ENCODE peak calls at places on chromosomes 4 and X, in four cellular contexts. N, K, Q and D are unnamed samples.

GRCh38 chr4:107837298-107837697 is 12.6 kb downstream of the SGMS2 start:
- DNase-seq in N (no peak), K (peak; percentile 56), Q (no peak), D (no peak)

GRCh38 chr4:109441858-109442480 is 8.4 kb downstream of the SEC24B start:
- DNase-seq in N (no peak), K (no peak), Q (no peak), D (no peak)

GRCh38 chr4:112519689-112520597 is 4.0 kb upstream of the NEUROG2 start:
- DNase-seq in N (no peak), K (no peak), Q (no peak), D (no peak)

GRCh38 chrX:63115196-63115595 is 235.9 kb downstream of the SPIN4 start:
- DNase-seq in N (no peak), K (no peak), Q (no peak), D (no peak)

GRCh38 chrX:154918060-154918483 is 31.9 kb downstream of the F8A1 start:
- DNase-seq in N (no peak), K (peak; percentile 32), Q (peak; percentile 30), D (no peak)

GRCh38 chr4:183919173-183919572 is 14.1 kb downstream of the STOX2 start:
- DNase-seq in N (no peak), K (no peak), Q (no peak), D (no peak)

GRCh38 chr4:70564033-70564432 is 28.0 kb upstream of the AMBN start:
- DNase-seq in N (no peak), K (no peak), Q (no peak), D (no peak)

GRCh38 chr4:113636877-113637276 is 124.7 kb downstream of the CAMK2D start:
- DNase-seq in N (no peak), K (no peak), Q (peak; percentile 21), D (no peak)

GRCh38 chr4:21664355-21664754 is 284.2 kb downstream of the KCNIP4 start:
- DNase-seq in N (no peak), K (no peak), Q (no peak), D (no peak)

GRCh38 chr4:185003596-185004351 is 14.5 kb upstream of the HELT start:
- DNase-seq in N (no peak), K (no peak), Q (no peak), D (no peak)

GRCh38 chr4:171857302-171858005 is 44.2 kb downstream of the GALNTL6 start:
- DNase-seq in N (no peak), K (no peak), Q (no peak), D (no peak)

GRCh38 chr4:75172551-75172950 is 239.6 kb downstream of the PARM1 start:
- DNase-seq in N (no peak), K (no peak), Q (no peak), D (no peak)

GRCh38 chr4:10598829-10599228 is 85.7 kb downstream of the CLNK start:
- DNase-seq in N (no peak), K (no peak), Q (no peak), D (no peak)

GRCh38 chr4:152229782-152230289 is 306.1 kb downstream of the FBXW7 start:
- DNase-seq in N (no peak), K (no peak), Q (no peak), D (no peak)

GRCh38 chr4:152485726-152486276 is 50.1 kb downstream of the FBXW7 start:
- DNase-seq in N (no peak), K (no peak), Q (no peak), D (no peak)

GRCh38 chrX:30887721-30888120 is 1.3 kb downstream of the TAB3 start:
- DNase-seq in N (no peak), K (no peak), Q (no peak), D (no peak)

GRCh38 chrX:72663737-72664136 is 50.4 kb downstream of the PHKA1 start:
- DNase-seq in N (no peak), K (no peak), Q (no peak), D (no peak)

GRCh38 chr4:40003986-40004385 is 26.3 kb upstream of the PDS5A start:
- DNase-seq in N (no peak), K (no peak), Q (no peak), D (no peak)

GRCh38 chr4:185421366-185422124 is 4.2 kb downstream of the UFSP2 start:
- DNase-seq in N (no peak), K (no peak), Q (no peak), D (no peak)

GRCh38 chr4:98851806-98852205 is 77.1 kb downstream of the EIF4E start:
- DNase-seq in N (no peak), K (no peak), Q (no peak), D (no peak)

GRCh38 chr4:159151701-159152100 is 48.8 kb downstream of the RAPGEF2 start:
- DNase-seq in N (no peak), K (no peak), Q (no peak), D (no peak)

GRCh38 chr4:180058731-180059215 is 2184.4 kb upstream of the TENM3 start:
- DNase-seq in N (no peak), K (no peak), Q (no peak), D (no peak)

GRCh38 chr4:38867478-38868054 is at the start of gene FAM114A1:
- DNase-seq in N (no peak), K (peak; percentile 87), Q (peak; percentile 95), D (peak; percentile 89)
- TF ChIP-seq POLR2AphosphoS5 in N (peak; percentile 58), K (peak; percentile 19), Q (peak; percentile 38), D (no peak)

GRCh38 chr4:156971623-156972369 is at the start of gene PDGFC:
- DNase-seq in N (no peak), K (peak; percentile 75), Q (peak; percentile 13), D (peak; percentile 87)
- H3K4me3 ChIP-seq in N (peak within 1 kb of the TSS; percentile 68), K (peak within 1 kb of the TSS; percentile 62), Q (no peak within 1 kb of the TSS), D (peak within 1 kb of the TSS; percentile 88)

DNA sequence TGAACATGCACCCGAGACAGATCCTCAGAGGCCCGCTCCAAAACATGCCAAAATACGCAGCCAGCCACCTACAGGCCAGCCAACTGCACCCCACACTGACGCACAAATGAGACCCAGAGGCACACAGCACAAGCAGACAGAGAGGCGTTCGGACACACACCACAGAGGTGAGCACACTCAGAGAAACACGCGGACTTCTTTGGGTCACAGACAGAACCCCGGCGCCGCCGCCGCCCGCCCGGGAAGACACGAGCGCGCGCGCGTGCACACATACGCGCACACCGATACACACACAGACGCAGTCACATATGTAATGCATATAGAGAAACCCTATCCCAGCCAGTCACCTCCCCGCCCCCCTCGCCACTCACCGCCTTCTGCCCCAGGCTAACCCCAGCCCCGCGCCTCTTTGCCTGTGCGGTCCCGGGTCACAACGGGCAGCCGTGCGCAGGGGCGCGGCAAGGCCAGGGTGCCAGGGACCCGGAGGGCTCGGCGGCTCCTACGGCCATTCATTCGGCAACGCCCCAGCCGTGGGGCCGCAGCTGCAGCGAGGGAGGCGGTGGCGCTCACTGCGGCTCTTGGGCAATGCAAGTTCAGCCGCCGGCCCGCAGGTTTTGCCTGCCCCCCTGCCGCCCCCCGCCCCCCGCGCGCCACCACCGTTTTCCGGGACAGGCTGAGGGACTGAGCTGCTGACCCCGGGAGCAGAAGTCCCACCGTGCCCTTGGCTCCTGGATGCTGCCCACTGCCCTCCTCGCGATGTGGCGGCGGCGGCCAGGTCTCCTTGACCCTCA is 532 bp downstream of the SEPTIN6 start:
- DNase-seq in N (no peak), K (peak; percentile 44), Q (peak; percentile 53), D (no peak)
- TF ChIP-seq POLR2AphosphoS5 in N (no peak), K (no peak), Q (no peak), D (no peak)

GRCh38 chr4:74161676-74162450 is 3.9 kb downstream of the MTHFD2L start:
- DNase-seq in N (no peak), K (no peak), Q (no peak), D (no peak)
- H3K4me3 ChIP-seq in N (no peak overlapping the region), K (no peak overlapping the region), Q (no peak overlapping the region), D (no peak overlapping the region)

GRCh38 chr4:54224960-54225670 is 4.0 kb upstream of the PDGFRA start:
- DNase-seq in N (no peak), K (no peak), Q (no peak), D (no peak)
- TF ChIP-seq POLR2AphosphoS5 in N (no peak), K (no peak), Q (no peak), D (no peak)

GRCh38 chr4:576991-577498 is 950 bp upstream of the TMEM271 start:
- DNase-seq in N (no peak), K (no peak), Q (no peak), D (no peak)

GRCh38 chr4:576245-576821 is at the start of gene TMEM271:
- DNase-seq in N (no peak), K (no peak), Q (no peak), D (no peak)

GRCh38 chr4:574346-575161 is 1.5 kb downstream of the TMEM271 start:
- DNase-seq in N (no peak), K (no peak), Q (no peak), D (no peak)

GRCh38 chr4:573122-573892 is 2.8 kb downstream of the TMEM271 start:
- DNase-seq in N (no peak), K (no peak), Q (no peak), D (no peak)

DNA sequence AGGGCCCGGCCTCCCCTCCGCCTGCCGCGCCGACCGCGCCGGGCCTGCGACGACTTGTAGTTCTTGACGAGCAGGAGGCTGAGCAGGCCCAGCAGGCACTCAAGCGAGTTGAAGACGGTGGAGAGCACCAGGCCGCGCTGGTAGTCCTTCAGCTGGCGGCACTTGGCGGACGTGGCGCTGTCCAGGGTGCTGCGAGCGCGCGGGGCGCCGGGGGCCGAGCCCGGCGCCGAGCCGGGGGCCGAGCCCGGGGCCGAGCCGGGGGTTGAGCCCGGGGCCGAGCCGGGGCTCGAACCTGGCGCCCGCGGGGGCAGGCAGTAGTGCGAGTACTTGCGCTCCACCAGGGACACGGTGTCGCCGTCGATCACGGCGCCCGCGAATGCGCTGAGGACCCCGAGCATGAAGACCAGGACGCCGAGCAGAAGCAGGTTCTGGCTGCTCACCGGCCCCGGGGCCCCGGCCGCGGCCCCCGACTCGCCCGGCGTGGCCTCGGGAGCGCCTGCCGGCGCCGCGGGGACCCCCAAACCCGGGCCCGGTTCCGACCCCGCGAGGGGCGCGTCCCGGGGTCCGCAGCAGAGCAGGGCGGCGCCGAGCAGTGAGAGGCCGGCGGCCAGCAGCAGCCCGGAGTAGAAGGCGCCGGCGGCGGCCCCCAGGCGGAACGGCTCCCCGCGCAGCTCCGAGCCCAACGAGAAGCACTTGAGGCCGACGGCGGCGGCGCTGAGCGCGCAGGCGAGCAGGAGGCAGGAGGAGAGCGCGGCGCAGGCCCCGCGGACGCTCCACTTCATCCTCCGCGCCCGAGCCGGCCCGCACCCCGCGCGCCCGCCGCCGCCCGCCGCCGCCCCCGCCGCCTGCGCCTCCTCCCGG is 584 bp downstream of the TMEM271 start:
- DNase-seq in N (no peak), K (no peak), Q (no peak), D (no peak)
- H3K4me3 ChIP-seq in N (no peak overlapping the region), K (no peak overlapping the region), Q (no peak overlapping the region), D (peak overlapping the region; percentile 49)